ENCODE peak calls at places on chromosomes 6 and 20, in six cellular contexts. E is tibial artery; J is CD4-positive, alpha-beta memory T cell; B is spleen; T is IMR-90; U is CD4-positive, CD25-positive, alpha-beta regulatory T cell. M is an unnamed sample.

GRCh38 chr20:33561981-33562601 is 72.2 kb downstream of the CBFA2T2 start:
- DNase-seq in J (no peak), T (peak; percentile 95), B (no peak), E (peak; percentile 61), U (no peak), M (no peak)

GRCh38 chr20:20373046-20373706 is 5.3 kb downstream of the INSM1 start:
- DNase-seq in B (no peak), J (no peak), E (no peak), T (peak; percentile 26), U (no peak), M (no peak)

GRCh38 chr20:24938498-24938897 is 10.6 kb upstream of the CST7 start:
- DNase-seq in E (no peak), T (no peak), B (no peak), J (no peak), U (no peak), M (no peak)

GRCh38 chr6:151434369-151434768 is 17.6 kb downstream of the RMND1 start:
- DNase-seq in T (no peak), J (no peak), U (no peak), E (no peak), B (no peak), M (no peak)

GRCh38 chr6:153956807-153957206 is 82.2 kb upstream of the OPRM1 start:
- DNase-seq in T (no peak), B (no peak), U (no peak), J (no peak), E (no peak), M (no peak)

GRCh38 chr6:97095466-97095865 is 170.9 kb downstream of the KLHL32 start:
- DNase-seq in J (no peak), B (no peak), U (no peak), E (no peak), T (no peak), M (no peak)

GRCh38 chr6:42911171-42912021 is 4.5 kb upstream of the PTCRA start:
- DNase-seq in B (no peak), U (no peak), T (no peak), E (no peak), J (no peak), M (no peak)

GRCh38 chr6:154166140-154166539 is 127.1 kb downstream of the OPRM1 start:
- DNase-seq in E (no peak), T (no peak), B (no peak), J (no peak), U (no peak), M (no peak)

GRCh38 chr20:1368448-1369199 is 24.2 kb downstream of the FKBP1A start:
- DNase-seq in T (peak; percentile 66), J (no peak), U (no peak), E (no peak), B (no peak), M (no peak)

GRCh38 chr6:19153270-19153980 is 683.7 kb upstream of the ID4 start:
- DNase-seq in J (no peak), E (peak; percentile 24), U (no peak), B (no peak), T (no peak), M (no peak)

GRCh38 chr6:32973934-32974333 is 5.5 kb downstream of the BRD2 start:
- DNase-seq in J (peak; percentile 52), T (peak; percentile 66), E (no peak), U (peak; percentile 30), B (no peak), M (no peak)

GRCh38 chr20:38158701-38159325 is 6.3 kb downstream of the TGM2 start:
- DNase-seq in E (peak; percentile 63), J (no peak), T (no peak), B (peak; percentile 76), U (no peak), M (no peak)

GRCh38 chr6:33683051-33683571 is 28.4 kb downstream of the UQCC2 start:
- DNase-seq in J (no peak), E (no peak), T (no peak), U (no peak), B (peak; percentile 78), M (peak; percentile 28)

GRCh38 chr20:58481541-58482021 is 33.6 kb downstream of the APCDD1L start:
- DNase-seq in J (peak; percentile 52), U (no peak), B (no peak), T (no peak), E (no peak), M (no peak)

GRCh38 chr6:66689608-66690007 is 982.6 kb upstream of the EYS start:
- DNase-seq in B (no peak), U (no peak), E (no peak), J (no peak), T (no peak), M (no peak)

GRCh38 chr6:28090902-28091586 is 10.7 kb downstream of the ZNF165 start:
- DNase-seq in E (no peak), B (no peak), J (no peak), U (no peak), T (no peak), M (no peak)

GRCh38 chr6:110035321-110035720 is 57.2 kb downstream of the GPR6 start:
- DNase-seq in T (no peak), U (no peak), J (no peak), B (no peak), E (no peak), M (no peak)

GRCh38 chr6:37845930-37846329 is 26.4 kb downstream of the ZFAND3 start:
- DNase-seq in B (no peak), U (no peak), J (no peak), E (no peak), T (peak; percentile 38), M (no peak)

GRCh38 chr20:58065508-58066361 is 162.7 kb downstream of the ANKRD60 start:
- DNase-seq in E (no peak), U (no peak), J (no peak), B (no peak), T (no peak), M (no peak)

DNA sequence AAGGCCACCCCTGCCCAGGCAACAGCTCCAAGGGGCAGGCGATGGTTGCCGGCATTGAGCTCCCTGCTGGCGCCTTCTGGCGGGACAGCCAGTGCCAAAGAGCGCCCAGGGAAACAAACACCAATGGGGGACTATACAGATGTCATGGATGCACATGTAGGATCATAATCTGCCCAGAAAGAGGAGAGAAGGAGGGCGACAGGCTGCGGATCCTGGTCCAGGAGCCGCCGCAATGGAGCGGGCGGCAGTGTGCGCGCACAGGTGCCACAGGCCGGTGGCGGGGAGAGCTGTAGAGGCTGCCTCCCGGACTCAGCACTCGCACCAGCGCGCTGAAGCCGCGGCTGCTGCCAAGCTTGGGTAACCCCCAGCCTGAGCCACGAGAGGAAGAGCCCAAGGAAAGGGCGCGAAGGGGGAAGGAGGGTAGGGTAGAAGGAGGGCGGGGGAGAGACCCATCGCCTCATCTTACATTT is 418 bp upstream of the FUT9 start:
- DNase-seq in J (no peak), E (no peak), T (no peak), U (no peak), B (peak; percentile 61), M (no peak)
- H3K4me3 ChIP-seq in J (no peak overlapping the region), E (peak overlapping the region; percentile 25), T (no peak overlapping the region), U (no peak overlapping the region), B (no peak overlapping the region), M (no peak overlapping the region)

GRCh38 chr6:129672883-129673631 is 36.9 kb downstream of the ARHGAP18 start:
- DNase-seq in U (no peak), E (no peak), J (peak; percentile 19), B (no peak), T (peak; percentile 87), M (no peak)

GRCh38 chr6:129675669-129676472 is 34.1 kb downstream of the ARHGAP18 start:
- DNase-seq in E (no peak), B (no peak), T (no peak), J (no peak), U (no peak), M (no peak)

GRCh38 chr6:129672345-129672691 is 37.7 kb downstream of the ARHGAP18 start:
- DNase-seq in E (no peak), J (peak; percentile 22), B (no peak), U (no peak), T (no peak), M (no peak)

GRCh38 chr6:129671442-129672344 is 38.3 kb downstream of the ARHGAP18 start:
- DNase-seq in E (no peak), B (peak; percentile 85), J (peak; percentile 72), T (no peak), U (no peak), M (peak; percentile 27)

GRCh38 chr6:129673758-129674157 is 36.2 kb downstream of the ARHGAP18 start:
- DNase-seq in U (no peak), T (no peak), J (no peak), E (no peak), B (no peak), M (no peak)
- H3K27ac ChIP-seq in U (peak overlapping the region; percentile 70), T (peak overlapping the region; percentile 90), J (no peak overlapping the region), E (peak overlapping the region; percentile 7), B (peak overlapping the region; percentile 45), M (no peak overlapping the region)

DNA sequence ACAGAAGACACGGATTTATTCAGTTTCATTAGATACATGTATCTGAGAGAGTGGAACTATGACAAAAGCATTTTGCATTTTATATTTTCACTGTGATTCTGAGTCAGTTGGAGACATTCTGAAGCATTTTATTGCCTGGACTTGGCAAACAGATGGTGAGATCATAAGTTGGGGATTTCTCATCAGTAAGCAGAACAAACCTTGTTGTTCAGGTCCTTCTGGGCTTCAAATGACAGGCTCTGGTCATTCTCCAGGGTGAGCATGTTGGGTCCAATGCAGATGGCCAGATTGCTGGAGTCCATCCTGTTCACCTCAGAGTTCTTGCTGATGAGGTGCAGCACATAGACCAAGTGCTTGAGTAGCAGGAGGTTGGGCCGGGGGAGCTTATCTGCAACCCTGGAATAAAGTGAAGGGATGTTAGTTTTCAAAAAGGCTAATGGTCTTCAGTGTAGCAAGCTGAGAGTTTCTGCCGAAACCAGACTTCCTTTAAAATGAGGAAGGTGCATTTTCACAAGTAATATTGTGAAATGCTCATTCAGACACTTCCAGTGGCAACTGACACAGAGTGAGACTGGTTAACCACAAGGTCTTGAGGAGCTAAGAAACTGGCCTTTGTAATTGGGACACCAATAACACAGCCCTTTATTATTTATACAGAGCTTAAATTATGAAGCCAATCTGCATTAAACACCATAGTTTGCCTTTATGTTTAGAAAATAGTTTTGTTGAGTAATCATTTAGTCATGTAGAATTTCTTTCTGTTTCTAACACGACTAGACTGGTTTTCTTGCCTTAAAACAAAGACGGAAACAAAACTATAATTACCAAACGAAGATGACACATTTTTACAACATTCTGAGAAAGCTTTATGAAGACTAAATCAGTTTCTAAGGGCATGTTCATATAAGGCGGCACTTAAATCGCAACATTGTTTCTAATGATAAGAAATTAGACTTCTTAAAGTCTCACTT is 5.6 kb downstream of the TAGAP start:
- DNase-seq in E (no peak), U (no peak), B (no peak), T (peak; percentile 38), J (no peak), M (no peak)
- H3K27me3 ChIP-seq in E (no peaks in the 10 kb centered on the region), U (no peaks in the 10 kb centered on the region), B (no peaks in the 10 kb centered on the region), T (peaks cover 42% of the 10 kb centered on the region), J (no peaks in the 10 kb centered on the region), M (no peaks in the 10 kb centered on the region)

DNA sequence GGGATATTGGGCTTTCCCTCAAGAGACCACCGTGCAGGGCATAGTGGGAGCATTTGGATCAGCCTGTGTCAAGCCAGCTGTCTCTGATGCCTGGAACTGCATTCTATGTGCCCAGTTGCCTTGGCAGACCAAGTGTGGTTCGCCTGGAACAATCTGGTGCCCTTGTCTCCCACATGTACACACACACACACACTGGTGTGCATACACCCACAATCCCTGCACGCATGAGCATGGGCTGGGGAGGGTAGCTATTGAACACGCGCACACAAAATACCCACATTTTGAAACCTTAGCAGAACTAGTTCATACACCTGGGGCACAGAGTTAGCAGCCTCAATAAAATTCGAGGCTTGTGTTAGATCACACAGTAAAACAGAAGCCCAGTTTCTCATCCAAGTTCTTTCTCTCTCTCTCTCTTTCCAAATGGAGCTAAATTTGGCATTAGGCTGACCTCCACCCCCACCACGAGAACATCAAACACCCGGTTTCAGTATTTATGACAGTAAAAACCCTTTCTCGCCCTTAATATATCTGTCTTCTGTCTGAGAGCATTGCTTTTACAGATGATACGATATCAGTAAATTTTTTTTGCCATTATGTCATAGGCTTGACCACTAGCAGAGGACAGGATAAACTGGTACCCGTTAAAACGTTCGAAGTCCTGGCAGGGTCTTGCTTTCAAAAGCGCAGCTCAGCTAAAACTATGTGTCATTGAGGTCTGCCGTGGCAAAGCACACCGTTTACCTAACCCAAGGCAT is 18.2 kb upstream of the NFATC2 start:
- DNase-seq in J (no peak), B (no peak), E (no peak), T (peak; percentile 19), U (no peak), M (no peak)
- H3K4me3 ChIP-seq in J (no peak overlapping the region), B (no peak overlapping the region), E (peak overlapping the region; percentile 29), T (peak overlapping the region; percentile 6), U (no peak overlapping the region), M (no peak overlapping the region)

M was measured in effector memory CD4-positive, alpha-beta T cell.